ENCODE peak calls at places on chromosomes 2 and 18, in nine cellular contexts. L, R, U, V, E, G, P, N and H are unnamed samples.

GRCh38 chr2:14749869-14750268 is 117.4 kb downstream of the LRATD1 start:
- DNase-seq in R (no peak), V (no peak), P (no peak), E (no peak), U (no peak), N (no peak), G (no peak), L (no peak), H (no peak)

GRCh38 chr2:18380316-18380715 is 180.1 kb downstream of the RDH14 start:
- DNase-seq in P (no peak), E (no peak), L (no peak), V (no peak), U (no peak), N (no peak), R (no peak), G (no peak), H (no peak)

GRCh38 chr2:20728114-20728758 is 61.3 kb downstream of the GDF7 start:
- DNase-seq in G (no peak), P (no peak), V (no peak), N (no peak), L (no peak), E (no peak), U (no peak), R (no peak), H (no peak)

GRCh38 chr2:40103163-40103562 is 324.1 kb upstream of the THUMPD2 start:
- DNase-seq in U (no peak), E (no peak), R (no peak), N (no peak), V (no peak), L (peak), G (no peak), P (no peak), H (no peak)

GRCh38 chr18:61606759-61607158 is 273.5 kb downstream of the CDH20 start:
- DNase-seq in L (peak), P (peak), R (peak), E (peak), G (no peak), U (no peak), N (no peak), V (peak), H (no peak)

GRCh38 chr2:234309431-234309830 is 187.4 kb downstream of the ARL4C start:
- DNase-seq in U (no peak), R (no peak), E (no peak), L (no peak), P (no peak), N (no peak), V (no peak), G (no peak), H (no peak)

GRCh38 chr2:100482741-100483140 is 12.5 kb downstream of the NMS start:
- DNase-seq in U (no peak), P (no peak), E (no peak), N (no peak), G (no peak), R (no peak), L (no peak), V (no peak), H (no peak)

GRCh38 chr18:8084160-8084559 is 517.0 kb downstream of the PTPRM start:
- DNase-seq in V (peak), U (no peak), R (peak), P (no peak), E (peak), N (peak), L (peak), G (no peak), H (no peak)

GRCh38 chr2:236360486-236360885 is 96.3 kb upstream of the ASB18 start:
- DNase-seq in U (no peak), E (no peak), P (no peak), G (no peak), L (no peak), V (no peak), N (no peak), R (no peak), H (no peak)

GRCh38 chr2:174337337-174338154 is 2.8 kb downstream of the SP9 start:
- DNase-seq in L (no peak), R (no peak), N (no peak), G (no peak), V (no peak), P (no peak), E (no peak), U (no peak), H (peak)

GRCh38 chr18:45449761-45450227 is 165.5 kb upstream of the SLC14A2 start:
- DNase-seq in N (no peak), E (peak), R (no peak), L (no peak), U (no peak), V (peak), G (no peak), P (no peak), H (no peak)

GRCh38 chr2:19900536-19901200 is 1.1 kb downstream of the TTC32 start:
- DNase-seq in N (no peak), L (no peak), R (no peak), V (no peak), U (no peak), G (no peak), P (no peak), E (peak), H (no peak)

GRCh38 chr2:157304811-157305712 is 20.6 kb downstream of the ERMN start:
- DNase-seq in U (no peak), E (no peak), V (no peak), R (no peak), N (no peak), P (no peak), G (no peak), L (no peak), H (no peak)

GRCh38 chr18:74294526-74294925 is 2.8 kb upstream of the CYB5A start:
- DNase-seq in P (no peak), E (no peak), U (no peak), V (no peak), G (no peak), R (no peak), L (no peak), N (no peak), H (no peak)

GRCh38 chr2:67234443-67234842 is 162.7 kb upstream of the ETAA1 start:
- DNase-seq in P (peak), N (peak), L (no peak), V (no peak), E (no peak), G (no peak), R (peak), U (no peak), H (no peak)

GRCh38 chr2:180015951-180016709 is 9.0 kb upstream of the CWC22 start:
- DNase-seq in E (no peak), L (no peak), N (no peak), R (no peak), G (no peak), U (no peak), P (no peak), V (no peak), H (no peak)

GRCh38 chr2:110166246-110166645 is 38.6 kb downstream of the NPHP1 start:
- DNase-seq in G (no peak), P (no peak), L (no peak), U (no peak), R (no peak), E (no peak), V (no peak), N (no peak), H (no peak)

GRCh38 chr2:56077352-56077915 is 106.4 kb upstream of the CCDC85A start:
- DNase-seq in L (no peak), G (no peak), V (no peak), N (no peak), U (no peak), R (peak), E (peak), P (no peak), H (no peak)

GRCh38 chr2:144477943-144478283 is 42.0 kb downstream of the ZEB2 start:
- DNase-seq in U (no peak), R (no peak), G (no peak), E (no peak), L (no peak), V (no peak), N (no peak), P (peak), H (no peak)